ENCODE peak calls at places on chromosomes 4 and X, in eight cellular contexts. Q is adipocyte, D is GF-D8, A is right lobe of liver, L is lung microvascular endothelial cell, Y is substantia nigra, J is NCI-H187, F is endothelial cell. P is an unnamed sample.

GRCh38 chr4:47106561-47106960 is 75.2 kb downstream of the GABRB1 start:
- DNase-seq in A (no peak), L (no peak), D (no peak), Q (no peak), F (no peak), J (no peak), Y (no peak), P (no peak)

GRCh38 chr4:66852843-66853242 is 692.5 kb downstream of the CENPC start:
- DNase-seq in F (no peak), A (no peak), J (no peak), Y (no peak), Q (no peak), D (no peak), L (no peak), P (no peak)

GRCh38 chrX:80138938-80139337 is 124.4 kb downstream of the TBX22 start:
- DNase-seq in Y (no peak), J (no peak), F (no peak), A (no peak), D (no peak), Q (no peak), L (no peak), P (no peak)

GRCh38 chr4:108644237-108644636 is 6.2 kb upstream of the OSTC start:
- DNase-seq in A (no peak), L (peak), F (no peak), Q (peak), Y (no peak), D (no peak), J (no peak), P (no peak)

GRCh38 chrX:153494061-153494460 is 719 bp upstream of the BGN start:
- DNase-seq in A (no peak), Q (peak), F (no peak), L (no peak), Y (no peak), J (no peak), D (no peak), P (no peak)

GRCh38 chr4:113452868-113453620 is 308.5 kb downstream of the CAMK2D start:
- DNase-seq in Q (peak), A (no peak), L (peak), F (peak), Y (no peak), D (no peak), J (no peak), P (no peak)

GRCh38 chr4:45438047-45438446 is 685.8 kb downstream of the GABRG1 start:
- DNase-seq in Y (no peak), L (no peak), J (no peak), A (no peak), Q (no peak), F (no peak), D (no peak), P (no peak)

GRCh38 chr4:67087897-67088296 is 457.4 kb downstream of the CENPC start:
- DNase-seq in A (peak), Q (peak), F (peak), Y (no peak), D (no peak), J (peak), L (peak), P (peak)

GRCh38 chr4:156771171-156771837 is 200.3 kb downstream of the PDGFC start:
- DNase-seq in A (no peak), Q (peak), F (no peak), L (peak), J (peak), Y (no peak), D (no peak), P (no peak)

GRCh38 chrX:19673334-19674040 is 158.2 kb upstream of the MAP3K15 start:
- DNase-seq in A (peak), Q (peak), L (peak), D (no peak), F (no peak), J (no peak), Y (peak), P (no peak)

GRCh38 chr4:145956288-145956890 is 17.8 kb upstream of the ZNF827 start:
- DNase-seq in L (peak), D (no peak), Y (no peak), Q (peak), A (no peak), F (peak), J (no peak), P (peak)

GRCh38 chr4:113958766-113959540 is 20.5 kb downstream of the ARSJ start:
- DNase-seq in J (no peak), D (no peak), F (no peak), Q (peak), Y (no peak), L (peak), A (no peak), P (no peak)

GRCh38 chr4:30901781-30902479 is 181.8 kb downstream of the PCDH7 start:
- DNase-seq in A (no peak), Y (no peak), D (no peak), Q (no peak), L (no peak), J (no peak), F (no peak), P (no peak)

GRCh38 chr4:26372525-26373172 is 51.8 kb downstream of the RBPJ start:
- DNase-seq in D (peak), Q (peak), Y (no peak), A (no peak), F (no peak), J (peak), L (peak), P (no peak)

GRCh38 chrX:42954880-42955279 is 176.9 kb upstream of the PPP1R2C start:
- DNase-seq in A (no peak), L (no peak), Y (no peak), Q (no peak), F (no peak), J (no peak), D (no peak), P (no peak)